ENCODE peak calls at places on chromosome 1, in six cellular contexts. A, Z, C, L, H and S are unnamed samples.

GRCh38 chr1:63320024-63320799 is 2.2 kb upstream of the FOXD3 start:
- DNase-seq in A (no peak), Z (peak), C (no peak), L (no peak), H (no peak), S (no peak)

GRCh38 chr1:230185076-230186001 is 118.3 kb downstream of the GALNT2 start:
- DNase-seq in A (no peak), Z (no peak), C (no peak), L (no peak), H (no peak), S (peak)

GRCh38 chr1:90724361-90724760 is 7.3 kb upstream of the BARHL2 start:
- DNase-seq in A (no peak), Z (no peak), C (no peak), L (no peak), H (no peak), S (no peak)

GRCh38 chr1:38154089-38154470 is 107.5 kb upstream of the POU3F1 start:
- DNase-seq in A (no peak), Z (no peak), C (no peak), L (no peak), H (no peak), S (no peak)

GRCh38 chr1:151563376-151563775 is 23.3 kb downstream of the TUFT1 start:
- DNase-seq in A (no peak), Z (no peak), C (no peak), L (no peak), H (no peak), S (peak)

GRCh38 chr1:86913399-86913895 is 479 bp downstream of the SELENOF start:
- DNase-seq in A (no peak), Z (peak), C (no peak), L (no peak), H (peak), S (peak)

GRCh38 chr1:10324627-10325026 is 74.2 kb upstream of the PGD start:
- DNase-seq in A (no peak), Z (no peak), C (no peak), L (no peak), H (no peak), S (no peak)

GRCh38 chr1:33119532-33120217 is 38.7 kb downstream of the AZIN2 start:
- DNase-seq in A (no peak), Z (peak), C (no peak), L (no peak), H (no peak), S (no peak)

GRCh38 chr1:201020647-201021332 is 2.7 kb downstream of the KIF21B start:
- DNase-seq in A (no peak), Z (peak), C (peak), L (no peak), H (no peak), S (peak)

GRCh38 chr1:3419415-3420204 is 34.9 kb upstream of the ARHGEF16 start:
- DNase-seq in A (no peak), Z (no peak), C (no peak), L (no peak), H (peak), S (peak)

GRCh38 chr1:208731976-208732821 is 488.0 kb upstream of the PLXNA2 start:
- DNase-seq in A (no peak), Z (peak), C (no peak), L (no peak), H (no peak), S (no peak)

GRCh38 chr1:171180671-171181070 is 4.4 kb upstream of the FMO2 start:
- DNase-seq in A (no peak), Z (no peak), C (no peak), L (no peak), H (no peak), S (no peak)

GRCh38 chr1:171179323-171180227 is 5.5 kb upstream of the FMO2 start:
- DNase-seq in A (no peak), Z (no peak), C (no peak), L (no peak), H (no peak), S (no peak)

GRCh38 chr1:171188388-171189266 is 3.5 kb downstream of the FMO2 start:
- DNase-seq in A (peak), Z (peak), C (peak), L (peak), H (peak), S (peak)

DNA sequence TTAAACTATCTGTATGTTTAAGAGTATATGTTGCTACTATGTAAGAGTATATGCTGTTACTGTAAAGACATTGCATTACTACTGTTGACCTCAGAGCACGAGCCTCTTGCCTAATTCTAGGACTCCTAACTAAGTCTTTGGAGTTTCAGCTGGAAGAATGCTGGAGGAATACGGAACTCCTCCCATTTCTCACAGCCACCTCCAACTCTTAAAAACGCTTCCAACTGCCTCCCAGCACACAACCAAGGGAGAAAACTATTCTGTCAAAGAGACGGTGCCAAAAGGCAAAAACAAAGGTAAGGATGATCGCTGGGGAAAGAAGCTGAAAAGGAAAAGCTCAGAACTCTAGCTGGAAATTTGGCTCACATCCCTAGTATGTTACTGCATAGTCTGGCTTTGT is at the start of gene FMO2:
- DNase-seq in A (peak), Z (no peak), C (no peak), L (no peak), H (no peak), S (no peak)
- H3K27ac ChIP-seq in A (peak), Z (no peak), C (peak), L (peak), H (no peak), S (no peak)

GRCh38 chr1:27600500-27601175 is 3.3 kb downstream of the AHDC1 start:
- DNase-seq in A (no peak), Z (peak), C (no peak), L (no peak), H (no peak), S (no peak)

GRCh38 chr1:27602510-27603319 is 1.2 kb downstream of the AHDC1 start:
- DNase-seq in A (peak), Z (peak), C (peak), L (peak), H (peak), S (peak)

GRCh38 chr1:27601771-27602509 is 2.0 kb downstream of the AHDC1 start:
- DNase-seq in A (peak), Z (peak), C (peak), L (peak), H (peak), S (peak)

GRCh38 chr1:27599605-27600499 is 4.1 kb downstream of the AHDC1 start:
- DNase-seq in A (peak), Z (no peak), C (no peak), L (no peak), H (no peak), S (peak)

GRCh38 chr1:27601321-27601770 is 2.6 kb downstream of the AHDC1 start:
- DNase-seq in A (no peak), Z (no peak), C (no peak), L (no peak), H (no peak), S (no peak)
- H3K27ac ChIP-seq in A (peak), Z (no peak), C (peak), L (peak), H (peak), S (peak)

DNA sequence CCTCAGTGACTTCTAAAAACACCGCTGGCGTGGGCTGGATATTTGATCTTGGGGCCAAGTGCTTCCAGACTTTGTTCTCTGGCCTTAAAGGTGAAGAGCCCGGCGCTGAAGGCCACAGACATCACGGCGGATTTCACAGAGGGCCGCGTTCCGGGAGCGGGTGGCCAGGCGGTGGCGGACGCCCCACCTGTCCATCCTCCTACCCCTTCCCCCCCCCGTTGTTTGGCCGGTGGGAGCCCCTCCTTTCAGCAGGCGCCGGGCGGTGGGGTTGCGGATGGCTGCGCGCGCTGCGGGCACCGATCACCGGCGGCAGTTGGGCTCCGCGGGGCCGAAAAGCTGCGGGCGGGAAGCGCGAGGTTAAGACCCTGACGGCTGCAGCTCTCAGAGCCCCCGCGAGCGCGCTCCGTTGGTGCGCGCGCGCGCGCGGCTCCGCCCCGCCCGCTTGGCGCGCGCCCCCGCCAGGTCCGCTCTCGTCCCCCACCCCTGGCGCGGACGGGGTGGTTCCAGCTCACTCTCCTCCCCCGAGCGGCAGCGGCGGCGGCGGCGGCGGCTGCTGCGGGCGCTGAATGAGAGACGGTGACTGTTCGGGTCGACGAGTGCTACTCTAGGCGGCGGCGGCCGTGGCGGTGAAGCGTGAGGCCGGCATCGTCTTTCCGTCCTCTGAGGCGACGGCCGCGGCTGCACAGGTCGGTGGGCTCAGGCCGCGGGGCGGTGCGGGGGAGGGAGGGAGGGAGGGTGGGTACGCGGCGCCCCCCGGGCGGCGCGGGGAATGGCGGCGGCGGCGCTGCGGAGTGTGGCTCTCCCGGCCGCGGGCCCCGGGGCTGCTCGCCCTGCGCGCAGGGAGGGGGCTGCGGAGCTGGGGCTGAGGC is at the start of gene RALGPS2:
- DNase-seq in A (peak), Z (peak), C (peak), L (peak), H (peak), S (peak)
- H3K27ac ChIP-seq in A (peak), Z (peak), C (peak), L (peak), H (peak), S (peak)

GRCh38 chr1:169102567-169102966 is 3.9 kb upstream of the ATP1B1 start:
- DNase-seq in A (no peak), Z (peak), C (peak), L (peak), H (peak), S (peak)

GRCh38 chr1:169100208-169100882 is 6.1 kb upstream of the ATP1B1 start:
- DNase-seq in A (no peak), Z (no peak), C (peak), L (no peak), H (no peak), S (peak)

GRCh38 chr1:169098380-169098779 is 8.1 kb upstream of the ATP1B1 start:
- DNase-seq in A (no peak), Z (no peak), C (no peak), L (no peak), H (no peak), S (no peak)

GRCh38 chr1:169100883-169101214 is 5.6 kb upstream of the ATP1B1 start:
- DNase-seq in A (no peak), Z (no peak), C (no peak), L (no peak), H (no peak), S (no peak)

GRCh38 chr1:169099561-169099960 is 6.9 kb upstream of the ATP1B1 start:
- DNase-seq in A (no peak), Z (no peak), C (no peak), L (no peak), H (no peak), S (peak)
- H3K27ac ChIP-seq in A (no peak), Z (no peak), C (no peak), L (no peak), H (no peak), S (no peak)